ENCODE peak calls at places on chromosomes 4 and X, in seven cellular contexts. P is ascending aorta; S is ovary; T is lung; C is left lung; Z is Peyer's patch; U is CD8-positive, alpha-beta T cell. W is an unnamed sample.

GRCh38 chr4:134906404-134907023 is 704.9 kb upstream of the PABPC4L start:
- DNase-seq in P (no peak), S (no peak), T (no peak), C (no peak), Z (no peak), U (no peak), W (peak; percentile 70)

GRCh38 chrX:131830400-131831184 is 192.5 kb upstream of the STK26 start:
- DNase-seq in P (no peak), S (peak; percentile 71), T (peak; percentile 82), C (peak; percentile 64), Z (peak; percentile 75), U (no peak), W (peak; percentile 92)

GRCh38 chr4:26727849-26728248 is 132.8 kb upstream of the STIM2 start:
- DNase-seq in P (no peak), S (no peak), T (no peak), C (no peak), Z (no peak), U (no peak), W (no peak)

GRCh38 chrX:110436497-110436896 is 77.8 kb downstream of the RTL9 start:
- DNase-seq in P (no peak), S (no peak), T (no peak), C (no peak), Z (no peak), U (no peak), W (no peak)

GRCh38 chr4:38366451-38366850 is 297.5 kb upstream of the KLF3 start:
- DNase-seq in P (no peak), S (no peak), T (no peak), C (no peak), Z (no peak), U (no peak), W (peak; percentile 51)

GRCh38 chr4:51909236-51909703 is 66.3 kb downstream of the DCUN1D4 start:
- DNase-seq in P (no peak), S (no peak), T (no peak), C (no peak), Z (peak; percentile 92), U (no peak), W (no peak)

GRCh38 chr4:139278956-139279722 is 886 bp downstream of the MGARP start:
- DNase-seq in P (no peak), S (peak; percentile 39), T (no peak), C (no peak), Z (no peak), U (no peak), W (peak; percentile 65)

GRCh38 chr4:84325625-84326024 is 173.5 kb downstream of the NKX6-1 start:
- DNase-seq in P (no peak), S (no peak), T (no peak), C (no peak), Z (no peak), U (no peak), W (no peak)

GRCh38 chr4:78197947-78198346 is 140.8 kb downstream of the FRAS1 start:
- DNase-seq in P (no peak), S (no peak), T (no peak), C (no peak), Z (no peak), U (no peak), W (no peak)

DNA sequence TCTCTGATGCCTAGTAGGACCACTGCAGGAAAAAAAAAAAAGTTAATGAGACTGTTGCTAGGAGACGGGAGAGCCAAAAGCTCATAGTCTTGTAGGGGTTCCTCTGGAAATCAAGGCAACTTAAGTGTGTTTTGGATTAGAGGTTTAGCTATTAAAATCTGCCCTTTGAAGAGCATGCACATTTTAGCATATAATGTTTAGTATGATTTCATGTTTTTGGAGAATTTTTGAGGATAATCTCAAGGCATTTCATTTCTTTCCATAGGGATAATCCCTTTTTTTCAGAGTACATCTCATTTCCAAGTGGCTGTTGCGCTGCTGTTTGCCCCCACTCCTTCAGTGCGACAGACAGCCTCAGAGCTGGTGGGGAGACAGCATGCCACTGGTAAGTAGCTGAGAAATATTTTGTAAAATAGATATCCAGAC is at the start of gene LINC00632:
- DNase-seq in P (no peak), S (no peak), T (no peak), C (no peak), Z (no peak), U (no peak), W (no peak)
- H3K4me3 ChIP-seq in P (no peak within 1 kb of the TSS), S (no peak within 1 kb of the TSS), T (no peak within 1 kb of the TSS), C (no peak within 1 kb of the TSS), Z (no peak within 1 kb of the TSS), U (no peak within 1 kb of the TSS), W (no peak within 1 kb of the TSS)

DNA sequence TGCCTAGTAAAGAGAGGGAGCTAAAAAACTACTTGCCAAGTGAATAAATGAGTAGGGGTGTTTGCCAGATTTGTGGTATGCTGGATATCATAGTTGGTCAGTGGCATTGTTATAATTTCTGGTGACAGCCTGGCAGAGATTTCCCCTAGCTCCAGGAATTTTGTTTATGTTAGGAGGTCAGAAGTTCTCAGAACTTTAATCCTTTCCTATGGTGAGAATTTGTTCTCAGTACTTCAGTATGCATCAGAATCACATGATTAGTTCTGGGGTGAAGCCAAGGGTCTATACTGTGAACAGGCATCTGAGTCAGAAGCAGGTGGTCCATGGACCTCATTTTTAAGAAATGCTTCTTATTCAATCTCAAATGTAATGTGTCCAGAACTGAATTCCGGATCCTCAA is 10.5 kb downstream of the RASSF6 start:
- DNase-seq in P (no peak), S (no peak), T (no peak), C (no peak), Z (no peak), U (no peak), W (peak; percentile 44)
- H3K4me1 ChIP-seq in P (no peaks in the 10 kb centered on the region), S (no peaks in the 10 kb centered on the region), T (no peaks in the 10 kb centered on the region), C (no peaks in the 10 kb centered on the region), Z (peaks cover 41% of the 10 kb centered on the region), U (no peaks in the 10 kb centered on the region), W (peaks cover 39% of the 10 kb centered on the region)

DNA sequence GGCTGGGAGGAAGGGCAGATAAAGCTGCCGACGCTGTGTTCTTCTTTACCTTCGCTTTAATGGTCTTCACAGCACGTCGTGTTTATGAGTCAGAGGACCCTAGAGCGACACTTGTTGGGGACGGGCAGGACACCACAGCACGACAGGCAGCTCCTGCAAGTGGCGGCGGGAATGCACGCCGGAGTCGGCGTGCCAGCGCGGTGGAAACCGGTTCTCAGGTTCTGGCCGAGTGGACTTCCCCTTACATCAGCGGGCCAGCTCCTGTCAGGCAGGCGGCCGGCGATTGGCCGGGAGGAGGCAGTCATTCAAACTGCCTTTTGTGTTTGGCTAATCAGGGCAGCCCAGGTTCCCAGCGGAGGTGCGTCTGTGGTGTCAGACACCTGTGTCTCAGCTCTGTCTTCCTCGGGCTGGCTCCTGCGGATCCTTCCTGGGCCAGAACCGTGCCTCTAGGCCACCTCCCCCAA is 150.9 kb downstream of the SHROOM3 start:
- DNase-seq in P (peak; percentile 55), S (peak; percentile 41), T (peak; percentile 89), C (peak; percentile 88), Z (peak; percentile 93), U (peak; percentile 11), W (peak; percentile 51)
- H3K4me3 ChIP-seq in P (peak overlapping the region; percentile 66), S (peak overlapping the region; percentile 28), T (peak overlapping the region; percentile 45), C (peak overlapping the region; percentile 34), Z (peak overlapping the region; percentile 59), U (no peak overlapping the region), W (peak overlapping the region; percentile 71)

DNA sequence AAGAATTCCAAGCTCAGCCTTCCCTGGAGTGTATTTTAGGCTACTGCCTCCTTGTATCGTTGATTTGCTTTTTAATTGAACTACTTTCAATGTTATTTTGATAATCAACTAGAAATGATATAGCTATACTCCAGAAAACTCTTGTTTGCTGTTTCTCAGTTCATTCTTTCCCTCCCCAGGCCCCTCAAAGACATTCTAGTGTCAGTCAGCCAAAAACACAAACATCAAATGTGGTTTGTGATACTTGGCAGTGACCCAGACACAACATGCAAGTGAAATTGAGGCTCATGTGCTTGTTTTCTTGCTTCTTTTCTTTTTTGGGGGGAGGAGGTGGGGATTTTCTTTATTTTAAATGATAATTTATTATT is 7.6 kb downstream of the FAT4 start:
- DNase-seq in P (no peak), S (no peak), T (no peak), C (no peak), Z (no peak), U (no peak), W (peak; percentile 80)
- H3K4me1 ChIP-seq in P (no peaks in the 10 kb centered on the region), S (peaks cover 11% of the 10 kb centered on the region), T (peaks cover 20% of the 10 kb centered on the region), C (peaks cover 3% of the 10 kb centered on the region), Z (no peaks in the 10 kb centered on the region), U (peaks cover 4% of the 10 kb centered on the region), W (peaks cover 60% of the 10 kb centered on the region)

DNA sequence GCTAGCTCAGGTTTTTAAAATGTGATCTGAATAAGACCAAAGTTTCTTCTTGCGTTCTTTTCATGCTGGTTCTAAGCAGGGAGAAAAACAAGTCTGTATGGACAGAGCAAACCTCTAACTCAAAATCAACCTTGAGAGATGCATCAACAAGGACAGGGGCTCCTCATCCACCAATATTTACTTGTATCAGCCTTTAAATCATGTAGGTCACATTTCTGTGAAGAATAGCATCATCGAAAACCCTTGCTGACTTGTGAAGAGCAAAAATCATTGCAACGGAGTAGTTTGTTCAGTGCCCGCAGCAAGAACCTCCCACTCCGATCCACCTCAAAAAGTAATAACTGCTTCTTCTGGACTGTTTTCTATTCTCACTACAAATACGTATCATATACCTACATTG is 1.2 kb downstream of the ATP10D start:
- DNase-seq in P (no peak), S (no peak), T (no peak), C (no peak), Z (no peak), U (no peak), W (peak; percentile 47)
- H3K4me3 ChIP-seq in P (peak overlapping the region; percentile 67), S (peak overlapping the region; percentile 67), T (no peak overlapping the region), C (peak overlapping the region; percentile 55), Z (peak overlapping the region; percentile 79), U (peak overlapping the region; percentile 63), W (peak overlapping the region; percentile 86)